ENCODE peak calls at places on chromosomes 6 and 20, in nine cellular contexts. N is H9, L is K562, G is OCI-LY7, Z is PC-9, S is endothelial cell of umbilical vein, Q is mammary epithelial cell, B is fibroblast of lung, H is GM23248. Y is an unnamed sample. For H4K20me1, the result is how much of the 10 kb centered on the place peaks cover.

GRCh38 chr20:15708984-15709598 is 864.2 kb downstream of the KIF16B start:
- DNase-seq in N (peak), L (peak), G (peak), Z (no peak), S (no peak), Q (no peak), B (peak), H (peak), Y (no peak)

GRCh38 chr6:121319603-121320002 is 14.7 kb downstream of the TBC1D32 start:
- DNase-seq in N (no peak), L (no peak), G (no peak), Z (no peak), S (no peak), Q (no peak), B (no peak), H (no peak), Y (no peak)

GRCh38 chr6:40359808-40360207 is 227.4 kb downstream of the LRFN2 start:
- DNase-seq in N (peak), L (no peak), G (no peak), Z (no peak), S (no peak), Q (no peak), B (no peak), H (no peak), Y (no peak)

GRCh38 chr6:20024316-20024673 is 187.1 kb downstream of the ID4 start:
- DNase-seq in N (no peak), L (no peak), G (no peak), Z (no peak), S (no peak), Q (no peak), B (no peak), H (no peak), Y (no peak)

GRCh38 chr6:66900081-66900770 is 1193.2 kb upstream of the EYS start:
- DNase-seq in N (no peak), L (no peak), G (no peak), Z (no peak), S (no peak), Q (no peak), B (peak), H (no peak), Y (peak)

GRCh38 chr6:11938285-11938890 is 73.7 kb upstream of the HIVEP1 start:
- DNase-seq in N (peak), L (peak), G (no peak), Z (no peak), S (peak), Q (no peak), B (no peak), H (no peak), Y (no peak)

GRCh38 chr6:125952764-125953501 is 3.6 kb upstream of the HINT3 start:
- DNase-seq in N (peak), L (no peak), G (peak), Z (peak), S (peak), Q (peak), B (no peak), H (peak), Y (no peak)

GRCh38 chr6:134541001-134541400 is 223.1 kb upstream of the SGK1 start:
- DNase-seq in N (no peak), L (no peak), G (no peak), Z (no peak), S (no peak), Q (no peak), B (no peak), H (no peak), Y (no peak)

GRCh38 chr6:169452117-169452868 is 198.6 kb upstream of the THBS2 start:
- DNase-seq in N (no peak), L (peak), G (no peak), Z (peak), S (no peak), Q (peak), B (peak), H (peak), Y (peak)

GRCh38 chr6:151807513-151808330 is at the start of gene ESR1:
- DNase-seq in N (peak), L (no peak), G (no peak), Z (no peak), S (peak), Q (peak), B (peak), H (peak), Y (no peak)

GRCh38 chr6:107716688-107717089 is 107.4 kb downstream of the SCML4 start:
- DNase-seq in N (peak), L (peak), G (peak), Z (peak), S (no peak), Q (no peak), B (peak), H (peak), Y (no peak)

GRCh38 chr20:51469046-51469445 is 73.5 kb downstream of the NFATC2 start:
- DNase-seq in N (no peak), L (no peak), G (no peak), Z (no peak), S (no peak), Q (no peak), B (no peak), H (no peak), Y (no peak)

GRCh38 chr6:149936743-149937142 is 5.1 kb upstream of the ULBP2 start:
- DNase-seq in N (no peak), L (no peak), G (no peak), Z (no peak), S (no peak), Q (no peak), B (no peak), H (no peak), Y (no peak)

GRCh38 chr6:7899046-7899888 is 11.3 kb downstream of the TXNDC5 start:
- DNase-seq in N (no peak), L (peak), G (peak), Z (no peak), S (peak), Q (no peak), B (peak), H (no peak), Y (no peak)

GRCh38 chr6:128516514-128516898 is 3.9 kb downstream of the PTPRK start:
- DNase-seq in N (no peak), L (no peak), G (no peak), Z (no peak), S (peak), Q (no peak), B (peak), H (peak), Y (no peak)

GRCh38 chr20:51593584-51593983 is 51.1 kb upstream of the NFATC2 start:
- DNase-seq in N (no peak), L (no peak), G (no peak), Z (no peak), S (no peak), Q (no peak), B (no peak), H (no peak), Y (no peak)

GRCh38 chr6:159098636-159099106 is 53.9 kb upstream of the TAGAP start:
- DNase-seq in N (no peak), L (no peak), G (peak), Z (no peak), S (no peak), Q (no peak), B (no peak), H (no peak), Y (no peak)

GRCh38 chr6:104986625-104987024 is 29.7 kb downstream of the LIN28B start:
- DNase-seq in N (no peak), L (no peak), G (no peak), Z (no peak), S (no peak), Q (no peak), B (no peak), H (no peak), Y (no peak)

GRCh38 chr6:144644776-144645175 is 359.6 kb downstream of the UTRN start:
- DNase-seq in N (no peak), L (no peak), G (no peak), Z (no peak), S (no peak), Q (no peak), B (no peak), H (no peak), Y (peak)

GRCh38 chr6:139536751-139537617 is 162.5 kb upstream of the CITED2 start:
- DNase-seq in N (no peak), L (no peak), G (no peak), Z (no peak), S (peak), Q (no peak), B (peak), H (no peak), Y (no peak)

GRCh38 chr6:113375950-113376846 is 480.9 kb upstream of the MARCKS start:
- DNase-seq in N (no peak), L (no peak), G (no peak), Z (peak), S (peak), Q (peak), B (peak), H (peak), Y (peak)

GRCh38 chr20:50426865-50427739 is 83.1 kb upstream of the PTPN1 start:
- DNase-seq in N (no peak), L (no peak), G (no peak), Z (no peak), S (no peak), Q (no peak), B (no peak), H (no peak), Y (no peak)

GRCh38 chr6:64301307-64302236 is 666.0 kb downstream of the PHF3 start:
- DNase-seq in N (no peak), L (no peak), G (no peak), Z (no peak), S (no peak), Q (no peak), B (no peak), H (no peak), Y (no peak)

GRCh38 chr6:170262481-170263088 is 28.3 kb downstream of the DLL1 start:
- DNase-seq in N (no peak), L (no peak), G (no peak), Z (no peak), S (no peak), Q (no peak), B (no peak), H (no peak), Y (no peak)

GRCh38 chr6:159065751-159066329 is 21.0 kb upstream of the TAGAP start:
- DNase-seq in N (no peak), L (no peak), G (no peak), Z (no peak), S (no peak), Q (no peak), B (no peak), H (no peak), Y (no peak)

GRCh38 chr6:27143474-27144026 is 104.0 kb upstream of the PRSS16 start:
- DNase-seq in N (no peak), L (no peak), G (no peak), Z (no peak), S (no peak), Q (no peak), B (no peak), H (no peak), Y (no peak)

GRCh38 chr6:21595265-21595950 is 1.9 kb downstream of the SOX4 start:
- DNase-seq in N (no peak), L (no peak), G (peak), Z (no peak), S (no peak), Q (peak), B (no peak), H (peak), Y (no peak)
- H4K20me1 ChIP-seq in N (under half), L (under half), G (under half), Z (under half), S (under half), Q (under half), B (under half), H (under half), Y (half or more)

DNA sequence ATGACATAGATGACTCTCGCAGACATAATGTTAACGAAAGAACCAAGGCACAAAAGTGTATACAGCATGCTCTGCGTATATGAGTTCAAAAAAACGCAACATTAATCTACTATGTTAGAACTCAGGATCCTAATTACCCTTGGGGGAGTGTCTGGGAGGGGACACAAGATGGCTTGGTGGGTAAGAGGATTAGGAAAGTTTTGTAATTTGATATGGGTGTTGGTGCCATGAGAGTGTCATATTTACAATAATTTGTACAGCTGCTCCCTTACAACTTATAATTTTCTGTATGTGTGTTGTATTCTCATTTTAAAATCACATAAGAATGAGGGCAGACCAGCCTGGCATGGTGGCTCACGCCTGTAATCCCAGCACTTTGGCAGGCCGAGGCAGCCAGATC is 38.6 kb downstream of the TFEB start:
- DNase-seq in N (no peak), L (no peak), G (no peak), Z (no peak), S (no peak), Q (no peak), B (no peak), H (no peak), Y (no peak)
- H4K20me1 ChIP-seq in N (under half), L (under half), G (under half), Z (under half), S (under half), Q (under half), B (under half), H (under half), Y (under half)

GRCh38 chr6:132481189-132481588 is 31.7 kb downstream of the STX7 start:
- DNase-seq in N (no peak), L (no peak), G (no peak), Z (no peak), S (no peak), Q (no peak), B (no peak), H (no peak), Y (no peak)
- H4K20me1 ChIP-seq in N (under half), L (under half), G (under half), Z (under half), S (under half), Q (under half), B (under half), H (under half), Y (under half)

GRCh38 chr20:38805958-38806854 is 709 bp downstream of the PPP1R16B start:
- DNase-seq in N (no peak), L (peak), G (peak), Z (no peak), S (peak), Q (no peak), B (no peak), H (peak), Y (no peak)
- H4K20me1 ChIP-seq in N (under half), L (under half), G (under half), Z (under half), S (under half), Q (under half), B (under half), H (under half), Y (under half)

DNA sequence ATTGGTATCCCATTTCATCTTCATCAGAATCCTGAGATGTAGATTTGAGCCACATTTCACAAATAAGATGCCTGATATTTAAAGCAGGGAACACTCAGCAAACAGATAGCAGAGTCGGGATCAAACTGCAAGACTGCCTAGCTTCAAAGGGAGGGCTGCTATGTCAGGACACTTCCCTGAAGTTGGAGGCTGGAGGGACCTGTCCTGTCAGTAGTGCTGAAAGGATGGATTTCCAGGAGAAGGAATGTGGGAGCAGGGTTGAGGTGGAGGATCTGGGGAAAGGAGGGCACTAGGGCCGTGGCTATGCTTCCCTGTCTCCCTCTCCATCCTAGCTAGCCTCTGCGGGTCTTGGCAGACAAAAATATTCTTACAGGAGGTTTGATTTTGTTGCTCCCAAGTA is 32.2 kb downstream of the COX4I2 start:
- DNase-seq in N (no peak), L (no peak), G (no peak), Z (peak), S (no peak), Q (no peak), B (no peak), H (no peak), Y (no peak)
- H4K20me1 ChIP-seq in N (under half), L (under half), G (under half), Z (half or more), S (under half), Q (under half), B (under half), H (under half), Y (half or more)

DNA sequence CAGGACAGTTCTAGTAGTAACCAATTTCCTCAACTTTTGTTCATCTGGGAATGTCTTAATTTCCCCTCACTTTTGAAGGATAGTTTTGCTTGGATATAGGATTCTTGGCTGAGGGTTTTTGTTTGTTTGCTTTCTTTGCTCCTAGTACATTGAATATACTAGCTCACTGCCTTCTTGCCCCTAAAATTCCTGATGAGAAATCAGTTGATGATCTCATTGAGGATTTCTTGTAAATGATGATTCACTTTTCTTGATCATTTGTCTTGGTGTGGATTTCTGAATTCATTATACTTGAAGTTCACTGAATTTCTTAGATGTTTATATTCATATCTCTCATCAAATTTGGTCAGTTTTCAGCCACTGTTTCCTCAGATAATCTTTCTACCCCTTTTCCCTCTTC is 49.1 kb upstream of the PRDM1 start:
- DNase-seq in N (no peak), L (no peak), G (no peak), Z (no peak), S (no peak), Q (peak), B (peak), H (peak), Y (peak)
- H4K20me1 ChIP-seq in N (under half), L (under half), G (under half), Z (under half), S (under half), Q (under half), B (under half), H (under half), Y (under half)

GRCh38 chr20:34072076-34072475 is 40.0 kb downstream of the EIF2S2 start:
- DNase-seq in N (no peak), L (no peak), G (no peak), Z (no peak), S (no peak), Q (no peak), B (no peak), H (no peak), Y (no peak)

GRCh38 chr20:34074101-34074760 is 37.8 kb downstream of the EIF2S2 start:
- DNase-seq in N (no peak), L (no peak), G (no peak), Z (no peak), S (no peak), Q (peak), B (no peak), H (peak), Y (no peak)

GRCh38 chr20:34075647-34076046 is 36.4 kb downstream of the EIF2S2 start:
- DNase-seq in N (peak), L (no peak), G (no peak), Z (no peak), S (no peak), Q (no peak), B (no peak), H (no peak), Y (no peak)

GRCh38 chr20:34070079-34070439 is 42.0 kb downstream of the EIF2S2 start:
- DNase-seq in N (no peak), L (no peak), G (no peak), Z (no peak), S (no peak), Q (no peak), B (no peak), H (no peak), Y (no peak)

GRCh38 chr20:34072778-34073177 is 39.3 kb downstream of the EIF2S2 start:
- DNase-seq in N (no peak), L (no peak), G (no peak), Z (no peak), S (no peak), Q (no peak), B (no peak), H (no peak), Y (no peak)
- H4K20me1 ChIP-seq in N (under half), L (under half), G (under half), Z (under half), S (under half), Q (under half), B (under half), H (under half), Y (half or more)

DNA sequence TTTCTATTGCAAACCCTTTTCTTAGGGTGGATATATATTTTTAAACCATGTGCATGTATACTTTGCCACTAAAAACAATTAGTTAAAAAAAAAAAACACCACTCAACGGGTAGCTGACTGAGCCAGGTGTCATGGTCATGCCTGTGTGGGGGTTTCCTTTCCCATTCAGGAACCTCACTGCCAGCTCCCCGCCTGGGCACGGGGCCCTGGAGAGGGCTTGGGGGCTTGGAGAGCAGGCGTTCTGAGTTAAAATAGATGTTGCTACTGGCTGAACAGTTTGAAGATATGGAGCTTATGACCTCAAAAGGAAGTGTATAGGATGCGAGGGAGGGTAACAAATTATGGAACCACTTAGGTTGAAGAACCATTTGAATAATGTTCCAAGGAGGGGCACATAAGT is 9.8 kb downstream of the STX16 start:
- DNase-seq in N (no peak), L (no peak), G (no peak), Z (no peak), S (peak), Q (no peak), B (no peak), H (no peak), Y (no peak)
- H4K20me1 ChIP-seq in N (under half), L (under half), G (half or more), Z (half or more), S (under half), Q (under half), B (under half), H (under half), Y (under half)

GRCh38 chr6:15500901-15501805 is 161.7 kb downstream of the DTNBP1 start:
- DNase-seq in N (no peak), L (no peak), G (no peak), Z (no peak), S (no peak), Q (no peak), B (no peak), H (no peak), Y (no peak)
- H4K20me1 ChIP-seq in N (under half), L (under half), G (under half), Z (under half), S (under half), Q (under half), B (under half), H (under half), Y (half or more)

GRCh38 chr20:37704955-37705354 is 11.1 kb downstream of the CTNNBL1 start:
- DNase-seq in N (no peak), L (no peak), G (no peak), Z (no peak), S (no peak), Q (no peak), B (no peak), H (no peak), Y (no peak)
- H4K20me1 ChIP-seq in N (under half), L (under half), G (under half), Z (under half), S (under half), Q (under half), B (under half), H (under half), Y (half or more)